ENCODE peak calls at places on chromosome 6, in five cellular contexts. O is body of pancreas, V is ovary, S is BJ, L is breast epithelium. U is an unnamed sample.

GRCh38 chr6:134956032-134956431 is 6.1 kb upstream of the ALDH8A1 start:
- DNase-seq in O (no peak), V (no peak), S (no peak), L (no peak), U (no peak)

GRCh38 chr6:111677186-111677990 is 71.7 kb upstream of the TRAF3IP2 start:
- DNase-seq in O (no peak), V (no peak), S (no peak), L (no peak), U (no peak)

GRCh38 chr6:63415286-63415685 is 95.5 kb upstream of the LGSN start:
- DNase-seq in O (no peak), V (no peak), S (no peak), L (no peak), U (no peak)

GRCh38 chr6:25083784-25084507 is 148.2 kb upstream of the RIPOR2 start:
- DNase-seq in O (no peak), V (no peak), S (no peak), L (no peak), U (no peak)

GRCh38 chr6:157405986-157406385 is 25.0 kb downstream of the ZDHHC14 start:
- DNase-seq in O (no peak), V (no peak), S (no peak), L (no peak), U (no peak)

GRCh38 chr6:162344935-162345599 is 382.5 kb downstream of the PRKN start:
- DNase-seq in O (no peak), V (no peak), S (no peak), L (no peak), U (no peak)

GRCh38 chr6:49342410-49342809 is 120.6 kb downstream of the MMUT start:
- DNase-seq in O (peak), V (no peak), S (no peak), L (no peak), U (no peak)

GRCh38 chr6:66103354-66103753 is 396.3 kb upstream of the EYS start:
- DNase-seq in O (no peak), V (no peak), S (no peak), L (no peak), U (no peak)

GRCh38 chr6:170102038-170102437 is 188.8 kb downstream of the DLL1 start:
- DNase-seq in O (peak), V (peak), S (no peak), L (peak), U (peak)

GRCh38 chr6:95185874-95186273 is 391.5 kb upstream of the MANEA start:
- DNase-seq in O (no peak), V (no peak), S (no peak), L (no peak), U (no peak)

GRCh38 chr6:165325609-165326008 is 16.2 kb upstream of the C6orf118 start:
- DNase-seq in O (no peak), V (no peak), S (no peak), L (no peak), U (no peak)

GRCh38 chr6:36326351-36326995 is 10.2 kb downstream of the BNIP5 start:
- DNase-seq in O (no peak), V (no peak), S (no peak), L (no peak), U (peak)

GRCh38 chr6:32840604-32841246 is 2.2 kb upstream of the TAP2 start:
- DNase-seq in O (no peak), V (no peak), S (no peak), L (no peak), U (no peak)

GRCh38 chr6:137423444-137424168 is 70.6 kb downstream of the OLIG3 start:
- DNase-seq in O (no peak), V (no peak), S (no peak), L (no peak), U (no peak)

GRCh38 chr6:15770347-15771143 is 107.7 kb upstream of the DTNBP1 start:
- DNase-seq in O (no peak), V (no peak), S (no peak), L (no peak), U (peak)

GRCh38 chr6:170080169-170080827 is 210.6 kb downstream of the DLL1 start:
- DNase-seq in O (peak), V (peak), S (no peak), L (peak), U (no peak)

GRCh38 chr6:1913572-1913971 is 303.9 kb downstream of the FOXC1 start:
- DNase-seq in O (no peak), V (no peak), S (no peak), L (no peak), U (no peak)

GRCh38 chr6:110285306-110286060 is 72.7 kb downstream of the METTL24 start:
- DNase-seq in O (no peak), V (no peak), S (no peak), L (no peak), U (no peak)

GRCh38 chr6:125944896-125945295 is 11.7 kb upstream of the HINT3 start:
- DNase-seq in O (no peak), V (no peak), S (no peak), L (no peak), U (no peak)
- H3K4me3 ChIP-seq in O (no peak), V (no peak), S (no peak), L (no peak), U (no peak)

GRCh38 chr6:42022755-42023384 is 27.5 kb upstream of the TAF8 start:
- DNase-seq in O (no peak), V (no peak), S (no peak), L (no peak), U (no peak)
- H3K4me3 ChIP-seq in O (no peak), V (no peak), S (no peak), L (no peak), U (no peak)

GRCh38 chr6:83853968-83854501 is 875 bp downstream of the RIPPLY2 start:
- DNase-seq in O (no peak), V (no peak), S (no peak), L (no peak), U (no peak)
- H3K4me3 ChIP-seq in O (no peak), V (no peak), S (peak), L (peak), U (peak)

GRCh38 chr6:164042212-164042611 is 627.7 kb downstream of the QKI start:
- DNase-seq in O (no peak), V (no peak), S (no peak), L (no peak), U (no peak)

GRCh38 chr6:164035912-164036485 is 621.5 kb downstream of the QKI start:
- DNase-seq in O (no peak), V (no peak), S (no peak), L (no peak), U (no peak)

GRCh38 chr6:164037165-164037564 is 622.6 kb downstream of the QKI start:
- DNase-seq in O (no peak), V (no peak), S (no peak), L (no peak), U (no peak)

GRCh38 chr6:164040994-164041393 is 626.5 kb downstream of the QKI start:
- DNase-seq in O (no peak), V (no peak), S (no peak), L (no peak), U (no peak)

GRCh38 chr6:164039954-164040375 is 625.4 kb downstream of the QKI start:
- DNase-seq in O (peak), V (peak), S (no peak), L (no peak), U (peak)
- H3K4me3 ChIP-seq in O (no peak), V (no peak), S (no peak), L (no peak), U (no peak)

GRCh38 chr6:119540417-119540816 is 190.9 kb upstream of the MAN1A1 start:
- DNase-seq in O (no peak), V (no peak), S (no peak), L (no peak), U (no peak)
- H3K4me3 ChIP-seq in O (no peak), V (no peak), S (no peak), L (no peak), U (no peak)

GRCh38 chr6:150721411-150722266 is 122.0 kb downstream of the PLEKHG1 start:
- DNase-seq in O (no peak), V (no peak), S (no peak), L (no peak), U (no peak)
- H3K4me3 ChIP-seq in O (no peak), V (no peak), S (no peak), L (no peak), U (no peak)

DNA sequence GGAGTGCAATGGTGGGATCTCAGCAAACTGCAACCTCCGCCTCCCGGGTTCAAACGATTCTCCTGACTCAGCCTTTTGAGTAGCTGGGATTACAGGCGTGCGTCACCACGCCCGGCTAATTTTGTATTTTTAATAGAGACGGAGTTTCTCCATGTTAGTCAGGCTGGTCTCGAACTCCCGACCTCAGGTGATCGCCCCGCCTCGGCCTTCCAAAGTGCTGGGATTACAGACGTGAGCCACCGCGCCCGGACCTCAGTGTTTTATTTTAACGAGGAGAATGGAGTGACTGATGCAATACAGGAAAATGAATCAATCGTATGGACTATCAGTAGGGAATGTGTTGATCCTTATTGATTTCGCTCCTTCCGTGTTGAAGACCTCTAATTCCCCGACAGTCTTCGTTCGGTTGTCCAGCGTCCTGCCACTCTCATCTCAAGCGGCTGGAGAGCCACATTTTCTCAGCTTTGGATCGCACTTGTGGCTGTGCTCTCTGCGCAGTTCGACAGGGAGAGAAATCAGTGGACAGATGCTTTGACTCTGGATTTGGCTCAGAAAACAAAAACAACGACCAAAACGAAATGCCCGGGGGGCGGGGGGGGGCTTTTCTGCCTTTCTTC is 166.2 kb downstream of the TRIM27 start:
- DNase-seq in O (no peak), V (no peak), S (no peak), L (no peak), U (no peak)
- H3K4me3 ChIP-seq in O (no peak), V (no peak), S (no peak), L (no peak), U (no peak)